ENCODE peak calls at places on chromosomes 11 and 22, in six cellular contexts. One of them, this sample, is unnamed.

GRCh38 chr11:3147257-3147619 is 17.9 kb downstream of the OSBPL5 start:
- DNase-seq in SK-N-MC: no peak
- DNase-seq in NCI-H510A treated with DMSO at 0.1 percent for 48 hours: no peak
- DNase-seq in RPMI8226: no peak
- DNase-seq in MCF 10A: no peak
- DNase-seq in fibroblast of pulmonary artery: no peak
- DNase-seq in this sample: no peak

GRCh38 chr11:11580831-11581492 is 40.8 kb downstream of the GALNT18 start:
- DNase-seq in SK-N-MC: no peak
- DNase-seq in NCI-H510A treated with DMSO at 0.1 percent for 48 hours: no peak
- DNase-seq in RPMI8226: no peak
- DNase-seq in MCF 10A: peak; percentile 19
- DNase-seq in fibroblast of pulmonary artery: no peak
- DNase-seq in this sample: no peak

GRCh38 chr11:110069158-110069737 is 23.9 kb upstream of the ZC3H12C start:
- DNase-seq in SK-N-MC: peak; percentile 91
- DNase-seq in NCI-H510A treated with DMSO at 0.1 percent for 48 hours: peak; percentile 2
- DNase-seq in RPMI8226: no peak
- DNase-seq in MCF 10A: peak; percentile 89
- DNase-seq in fibroblast of pulmonary artery: peak; percentile 89
- DNase-seq in this sample: peak; percentile 61

GRCh38 chr11:67530282-67530592 is 7.0 kb upstream of the CABP2 start:
- DNase-seq in SK-N-MC: no peak
- DNase-seq in NCI-H510A treated with DMSO at 0.1 percent for 48 hours: no peak
- DNase-seq in RPMI8226: no peak
- DNase-seq in MCF 10A: no peak
- DNase-seq in fibroblast of pulmonary artery: no peak
- DNase-seq in this sample: no peak

GRCh38 chr11:34552270-34552669 is 38.7 kb upstream of the ELF5 start:
- DNase-seq in SK-N-MC: no peak
- DNase-seq in NCI-H510A treated with DMSO at 0.1 percent for 48 hours: no peak
- DNase-seq in RPMI8226: no peak
- DNase-seq in MCF 10A: no peak
- DNase-seq in fibroblast of pulmonary artery: no peak
- DNase-seq in this sample: no peak

GRCh38 chr11:47616726-47617416 is 22.7 kb upstream of the C1QTNF4 start:
- DNase-seq in SK-N-MC: no peak
- DNase-seq in NCI-H510A treated with DMSO at 0.1 percent for 48 hours: no peak
- DNase-seq in RPMI8226: peak; percentile 62
- DNase-seq in MCF 10A: peak; percentile 61
- DNase-seq in fibroblast of pulmonary artery: peak; percentile 87
- DNase-seq in this sample: peak; percentile 42

GRCh38 chr11:79971255-79971654 is 530.4 kb upstream of the TENM4 start:
- DNase-seq in SK-N-MC: no peak
- DNase-seq in NCI-H510A treated with DMSO at 0.1 percent for 48 hours: no peak
- DNase-seq in RPMI8226: no peak
- DNase-seq in MCF 10A: no peak
- DNase-seq in fibroblast of pulmonary artery: no peak
- DNase-seq in this sample: no peak

GRCh38 chr11:75639752-75640151 is 29.1 kb downstream of the MAP6 start:
- DNase-seq in SK-N-MC: no peak
- DNase-seq in NCI-H510A treated with DMSO at 0.1 percent for 48 hours: peak; percentile 49
- DNase-seq in RPMI8226: peak; percentile 96
- DNase-seq in MCF 10A: no peak
- DNase-seq in fibroblast of pulmonary artery: peak; percentile 68
- DNase-seq in this sample: no peak

GRCh38 chr11:35144103-35144741 is 5.3 kb downstream of the CD44 start:
- DNase-seq in SK-N-MC: no peak
- DNase-seq in NCI-H510A treated with DMSO at 0.1 percent for 48 hours: no peak
- DNase-seq in RPMI8226: peak; percentile 54
- DNase-seq in MCF 10A: peak; percentile 90
- DNase-seq in fibroblast of pulmonary artery: peak; percentile 66
- DNase-seq in this sample: peak; percentile 74

GRCh38 chr11:125442946-125443345 is 53.1 kb downstream of the FEZ1 start:
- DNase-seq in SK-N-MC: no peak
- DNase-seq in NCI-H510A treated with DMSO at 0.1 percent for 48 hours: no peak
- DNase-seq in RPMI8226: no peak
- DNase-seq in MCF 10A: no peak
- DNase-seq in fibroblast of pulmonary artery: no peak
- DNase-seq in this sample: no peak

GRCh38 chr11:83918471-83918870 is 632.3 kb upstream of the CCDC90B start:
- DNase-seq in SK-N-MC: no peak
- DNase-seq in NCI-H510A treated with DMSO at 0.1 percent for 48 hours: no peak
- DNase-seq in RPMI8226: no peak
- DNase-seq in MCF 10A: no peak
- DNase-seq in fibroblast of pulmonary artery: no peak
- DNase-seq in this sample: no peak

GRCh38 chr11:46553746-46554204 is 40.0 kb downstream of the AMBRA1 start:
- DNase-seq in SK-N-MC: no peak
- DNase-seq in NCI-H510A treated with DMSO at 0.1 percent for 48 hours: no peak
- DNase-seq in RPMI8226: no peak
- DNase-seq in MCF 10A: no peak
- DNase-seq in fibroblast of pulmonary artery: no peak
- DNase-seq in this sample: no peak

GRCh38 chr11:100681064-100681502 is 6.0 kb upstream of the ARHGAP42 start:
- DNase-seq in SK-N-MC: no peak
- DNase-seq in NCI-H510A treated with DMSO at 0.1 percent for 48 hours: no peak
- DNase-seq in RPMI8226: peak; percentile 90
- DNase-seq in MCF 10A: peak; percentile 30
- DNase-seq in fibroblast of pulmonary artery: peak; percentile 8
- DNase-seq in this sample: peak; percentile 15

GRCh38 chr11:74730601-74731260 is 495 bp downstream of the CHRDL2 start:
- DNase-seq in SK-N-MC: no peak
- DNase-seq in NCI-H510A treated with DMSO at 0.1 percent for 48 hours: no peak
- DNase-seq in RPMI8226: no peak
- DNase-seq in MCF 10A: no peak
- DNase-seq in fibroblast of pulmonary artery: no peak
- DNase-seq in this sample: no peak

GRCh38 chr11:36249271-36249670 is 40.0 kb downstream of the COMMD9 start:
- DNase-seq in SK-N-MC: no peak
- DNase-seq in NCI-H510A treated with DMSO at 0.1 percent for 48 hours: no peak
- DNase-seq in RPMI8226: no peak
- DNase-seq in MCF 10A: peak; percentile 89
- DNase-seq in fibroblast of pulmonary artery: peak; percentile 91
- DNase-seq in this sample: peak; percentile 67

GRCh38 chr11:47433157-47433556 is 6.9 kb upstream of the PSMC3 start:
- DNase-seq in SK-N-MC: no peak
- DNase-seq in NCI-H510A treated with DMSO at 0.1 percent for 48 hours: no peak
- DNase-seq in RPMI8226: no peak
- DNase-seq in MCF 10A: no peak
- DNase-seq in fibroblast of pulmonary artery: no peak
- DNase-seq in this sample: no peak

GRCh38 chr11:9313648-9314290 is 624 bp downstream of the TMEM41B start:
- DNase-seq in SK-N-MC: no peak
- DNase-seq in NCI-H510A treated with DMSO at 0.1 percent for 48 hours: no peak
- DNase-seq in RPMI8226: peak; percentile 10
- DNase-seq in MCF 10A: peak; percentile 20
- DNase-seq in fibroblast of pulmonary artery: peak; percentile 11
- DNase-seq in this sample: no peak

GRCh38 chr11:105910095-105910715 is 111.8 kb downstream of the MSANTD4 start:
- DNase-seq in SK-N-MC: no peak
- DNase-seq in NCI-H510A treated with DMSO at 0.1 percent for 48 hours: no peak
- DNase-seq in RPMI8226: no peak
- DNase-seq in MCF 10A: peak; percentile 64
- DNase-seq in fibroblast of pulmonary artery: peak; percentile 8
- DNase-seq in this sample: no peak

GRCh38 chr11:133659542-133660201 is 127.4 kb upstream of the OPCML start:
- DNase-seq in SK-N-MC: no peak
- DNase-seq in NCI-H510A treated with DMSO at 0.1 percent for 48 hours: no peak
- DNase-seq in RPMI8226: no peak
- DNase-seq in MCF 10A: no peak
- DNase-seq in fibroblast of pulmonary artery: no peak
- DNase-seq in this sample: no peak

GRCh38 chr11:117934526-117935307 is 5.5 kb upstream of the TMPRSS13 start:
- DNase-seq in SK-N-MC: no peak
- DNase-seq in NCI-H510A treated with DMSO at 0.1 percent for 48 hours: no peak
- DNase-seq in RPMI8226: no peak
- DNase-seq in MCF 10A: no peak
- DNase-seq in fibroblast of pulmonary artery: no peak
- DNase-seq in this sample: no peak

GRCh38 chr11:14054708-14055107 is 92.2 kb downstream of the SPON1 start:
- DNase-seq in SK-N-MC: peak; percentile 37
- DNase-seq in NCI-H510A treated with DMSO at 0.1 percent for 48 hours: no peak
- DNase-seq in RPMI8226: no peak
- DNase-seq in MCF 10A: no peak
- DNase-seq in fibroblast of pulmonary artery: no peak
- DNase-seq in this sample: peak; percentile 44

GRCh38 chr11:86955111-86955673 is at the start of gene FZD4:
- DNase-seq in SK-N-MC: no peak
- DNase-seq in NCI-H510A treated with DMSO at 0.1 percent for 48 hours: peak; percentile 79
- DNase-seq in RPMI8226: peak; percentile 89
- DNase-seq in MCF 10A: peak; percentile 89
- DNase-seq in fibroblast of pulmonary artery: peak; percentile 90
- DNase-seq in this sample: no peak

GRCh38 chr22:19840955-19841640 is 13.6 kb downstream of the GNB1L start:
- DNase-seq in SK-N-MC: no peak
- DNase-seq in NCI-H510A treated with DMSO at 0.1 percent for 48 hours: no peak
- DNase-seq in RPMI8226: no peak
- DNase-seq in MCF 10A: no peak
- DNase-seq in fibroblast of pulmonary artery: no peak
- DNase-seq in this sample: no peak

This sample was measured in GM04503.